ENCODE peak calls at places on chromosome 15, in ten cellular contexts. Q is CD8-positive, alpha-beta T cell; K is upper lobe of right lung; O is left ventricle myocardium inferior; D is HCT116; E is cardiac muscle cell; W is body of pancreas; R is neural progenitor cell; N is astrocyte; V is ovary. I is an unnamed sample. For H3K36me3, the result is how much of the 10 kb centered on the place peaks cover.

GRCh38 chr15:31440754-31441298 is 114.2 kb downstream of the KLF13 start:
- DNase-seq in O (peak), V (peak), D (no peak), R (peak), N (no peak), W (peak), E (peak), Q (no peak), K (peak), I (no peak)

GRCh38 chr15:52651868-52652267 is 27.3 kb downstream of the ATOSA start:
- DNase-seq in K (no peak), W (peak), Q (no peak), O (peak), E (peak), N (peak), V (peak), D (peak), R (peak), I (no peak)

GRCh38 chr15:78047631-78048409 is 29.7 kb downstream of the TBC1D2B start:
- DNase-seq in N (peak), D (no peak), V (no peak), R (no peak), Q (no peak), W (no peak), K (no peak), O (no peak), E (peak), I (no peak)

GRCh38 chr15:52196891-52197290 is 5.7 kb upstream of the GNB5 start:
- DNase-seq in N (no peak), Q (no peak), K (no peak), E (no peak), W (no peak), O (no peak), R (no peak), D (no peak), V (no peak), I (no peak)

GRCh38 chr15:24856397-24857093 is 98.2 kb upstream of the SNRPN start:
- DNase-seq in N (peak), D (no peak), Q (no peak), O (peak), K (no peak), E (peak), W (no peak), R (peak), V (no peak), I (no peak)

GRCh38 chr15:76994971-76995945 is at the start of gene PSTPIP1:
- DNase-seq in Q (peak), O (peak), R (no peak), W (no peak), E (no peak), K (peak), N (no peak), D (no peak), V (peak), I (peak)

GRCh38 chr15:39976291-39977274 is 42.7 kb downstream of the EIF2AK4 start:
- DNase-seq in N (peak), K (peak), O (peak), W (peak), V (peak), D (no peak), R (peak), E (peak), Q (no peak), I (peak)

GRCh38 chr15:50232791-50233190 is 32.7 kb downstream of the HDC start:
- DNase-seq in N (no peak), K (no peak), W (no peak), O (no peak), Q (no peak), V (no peak), R (no peak), D (no peak), E (no peak), I (no peak)

GRCh38 chr15:64622410-64623260 is 152.8 kb downstream of the RBPMS2 start:
- DNase-seq in O (no peak), R (no peak), N (no peak), W (no peak), V (no peak), E (no peak), Q (peak), K (no peak), D (no peak), I (no peak)

GRCh38 chr15:74430510-74430951 is 3.2 kb downstream of the SEMA7A start:
- DNase-seq in D (no peak), E (no peak), O (no peak), V (no peak), N (no peak), R (no peak), Q (no peak), K (no peak), W (no peak), I (no peak)

GRCh38 chr15:81288616-81289015 is 35.3 kb downstream of the STARD5 start:
- DNase-seq in K (no peak), Q (no peak), O (no peak), D (no peak), E (no peak), W (no peak), V (no peak), R (no peak), N (no peak), I (no peak)

GRCh38 chr15:41936649-41937567 is 35.4 kb downstream of the EHD4 start:
- DNase-seq in N (peak), Q (peak), D (no peak), K (no peak), O (no peak), R (no peak), W (no peak), E (no peak), V (no peak), I (no peak)

GRCh38 chr15:61613729-61614128 is 384.6 kb upstream of the RORA start:
- DNase-seq in Q (no peak), K (no peak), V (no peak), R (no peak), D (no peak), N (no peak), W (no peak), E (no peak), O (no peak), I (no peak)

GRCh38 chr15:68994981-68995753 is 19.3 kb upstream of the NOX5 start:
- DNase-seq in V (no peak), E (no peak), D (no peak), N (peak), K (no peak), R (no peak), W (no peak), Q (no peak), O (no peak), I (no peak)

GRCh38 chr15:50145451-50145872 is 26.4 kb upstream of the ATP8B4 start:
- DNase-seq in Q (no peak), K (no peak), W (no peak), O (no peak), R (peak), D (peak), E (peak), V (peak), N (peak), I (peak)

GRCh38 chr15:92097473-92098178 is 244.1 kb downstream of the SLCO3A1 start:
- DNase-seq in Q (peak), V (no peak), D (peak), O (no peak), N (no peak), R (peak), W (peak), E (peak), K (no peak), I (peak)

GRCh38 chr15:68819451-68820204 is 1.1 kb downstream of the ANP32A start:
- DNase-seq in N (peak), V (peak), O (peak), K (peak), R (peak), E (peak), W (peak), Q (no peak), D (no peak), I (peak)

GRCh38 chr15:63843901-63844317 is 10.2 kb upstream of the HERC1 start:
- DNase-seq in V (no peak), O (no peak), E (no peak), K (no peak), Q (no peak), W (no peak), R (no peak), N (peak), D (no peak), I (no peak)

GRCh38 chr15:31266712-31267111 is 59.9 kb upstream of the KLF13 start:
- DNase-seq in E (no peak), R (peak), Q (no peak), W (no peak), D (no peak), V (no peak), O (no peak), K (no peak), N (no peak), I (no peak)

GRCh38 chr15:33135355-33135781 is 59.1 kb downstream of the FMN1 start:
- DNase-seq in W (no peak), Q (no peak), K (no peak), R (no peak), E (no peak), N (peak), V (no peak), O (no peak), D (no peak), I (no peak)

GRCh38 chr15:46442901-46443590 is 808.2 kb downstream of the SQOR start:
- DNase-seq in R (no peak), D (no peak), K (no peak), O (no peak), E (no peak), Q (no peak), N (peak), W (no peak), V (no peak), I (no peak)

GRCh38 chr15:94670436-94671034 is 439.2 kb downstream of the MCTP2 start:
- DNase-seq in W (no peak), E (peak), R (peak), O (no peak), V (no peak), Q (no peak), K (no peak), N (peak), D (peak), I (peak)

GRCh38 chr15:70376929-70377691 is 279.4 kb upstream of the TLE3 start:
- DNase-seq in O (peak), R (peak), W (peak), N (peak), Q (no peak), K (peak), V (peak), D (no peak), E (peak), I (no peak)

GRCh38 chr15:70062321-70062956 is 35.3 kb downstream of the TLE3 start:
- DNase-seq in D (no peak), O (peak), N (peak), E (no peak), R (peak), Q (no peak), W (peak), V (peak), K (peak), I (no peak)

GRCh38 chr15:55796321-55796965 is 53.5 kb upstream of the PRTG start:
- DNase-seq in Q (no peak), R (no peak), D (no peak), V (no peak), O (no peak), W (no peak), N (peak), E (no peak), K (no peak), I (no peak)

GRCh38 chr15:85750319-85750806 is 44.4 kb downstream of the KLHL25 start:
- DNase-seq in K (peak), R (peak), V (peak), E (no peak), W (peak), D (no peak), N (peak), O (peak), Q (no peak), I (no peak)

GRCh38 chr15:85785887-85786777 is 8.6 kb downstream of the KLHL25 start:
- DNase-seq in Q (no peak), V (no peak), N (peak), W (no peak), K (no peak), R (no peak), O (no peak), E (no peak), D (peak), I (no peak)

GRCh38 chr15:46682969-46683791 is 1034.1 kb upstream of the SEMA6D start:
- DNase-seq in R (no peak), V (no peak), D (no peak), N (no peak), Q (no peak), E (no peak), W (no peak), O (no peak), K (no peak), I (no peak)

GRCh38 chr15:22873204-22873701 is 34.8 kb downstream of the NIPA2 start:
- DNase-seq in O (no peak), K (no peak), D (no peak), W (no peak), R (peak), Q (no peak), E (no peak), V (no peak), N (peak), I (no peak)

GRCh38 chr15:99137877-99138276 is 33.0 kb downstream of the SYNM start:
- DNase-seq in N (no peak), W (no peak), E (no peak), O (no peak), Q (no peak), V (no peak), K (no peak), D (no peak), R (no peak), I (no peak)

GRCh38 chr15:81190922-81191507 is 5.7 kb upstream of the IL16 start:
- DNase-seq in R (no peak), E (no peak), O (no peak), K (no peak), W (no peak), V (no peak), Q (no peak), D (no peak), N (no peak), I (no peak)

GRCh38 chr15:85795320-85795668 is 569 bp upstream of the KLHL25 start:
- DNase-seq in D (no peak), O (no peak), N (no peak), V (no peak), Q (no peak), K (no peak), E (no peak), W (no peak), R (no peak), I (no peak)

DNA sequence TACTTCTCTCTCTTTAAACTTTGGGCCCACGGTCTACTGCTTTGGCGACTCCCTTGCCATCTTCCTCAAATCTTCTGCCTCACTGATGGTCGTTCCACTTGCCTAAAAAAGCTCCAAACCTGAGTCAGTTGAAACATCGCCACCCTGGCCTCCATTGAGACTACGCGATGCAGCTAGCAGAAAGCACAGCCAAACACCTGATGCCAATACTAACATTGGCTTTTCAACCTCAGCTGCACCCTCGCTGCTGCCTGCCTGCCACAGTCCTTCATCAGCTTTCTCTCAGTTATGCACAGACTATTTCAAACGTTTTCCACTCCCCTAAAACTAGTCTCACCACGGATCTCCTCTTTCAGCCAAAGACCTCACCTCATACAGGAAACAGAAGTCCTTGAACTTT is 214.2 kb upstream of the TMCO5A start:
- DNase-seq in E (no peak), K (no peak), O (no peak), D (no peak), N (no peak), V (no peak), R (no peak), W (no peak), Q (no peak), I (no peak)
- H3K36me3 ChIP-seq in E (under half), K (under half), O (under half), D (under half), N (under half), V (under half), R (under half), W (under half), Q (under half), I (under half)

DNA sequence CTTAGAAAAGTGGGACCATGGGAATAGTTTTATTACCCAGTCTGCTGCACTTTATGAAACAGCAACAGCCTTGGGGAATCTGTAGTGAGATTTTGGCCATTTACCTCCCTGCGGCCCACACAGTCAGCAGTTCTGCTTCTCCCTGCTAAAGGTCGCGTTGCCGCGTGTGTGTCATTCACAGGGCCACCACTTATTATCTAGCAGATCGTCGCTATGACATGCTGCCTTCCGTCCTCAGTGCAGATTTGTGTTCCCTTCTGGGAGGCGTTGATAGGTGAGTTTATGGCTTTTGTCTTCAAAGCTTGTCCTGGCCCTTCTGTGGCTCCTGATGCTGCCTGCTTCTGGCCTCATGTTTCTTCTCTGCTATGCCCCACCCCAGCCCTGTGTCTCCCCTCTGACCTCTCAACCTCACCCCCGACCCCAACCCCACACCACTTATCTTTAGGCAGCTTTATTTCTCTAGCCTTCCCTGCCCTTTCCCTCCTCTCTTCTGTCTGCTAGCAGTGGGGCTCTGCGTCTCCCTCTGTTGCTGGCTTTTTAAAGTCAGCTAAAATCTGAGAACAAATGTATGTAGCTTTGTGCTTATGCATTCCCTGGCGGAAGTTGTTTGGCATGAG is 30.1 kb downstream of the DIS3L start:
- DNase-seq in W (no peak), R (peak), Q (no peak), E (peak), D (no peak), N (no peak), V (no peak), O (no peak), K (no peak), I (no peak)
- H3K36me3 ChIP-seq in W (under half), R (under half), Q (under half), E (under half), D (half or more), N (under half), V (under half), O (half or more), K (half or more), I (half or more)

GRCh38 chr15:65884511-65884910 is 15.2 kb downstream of the RAB11A start:
- DNase-seq in N (no peak), K (no peak), W (no peak), E (no peak), D (no peak), R (no peak), V (no peak), Q (no peak), O (no peak), I (no peak)
- H3K36me3 ChIP-seq in N (under half), K (half or more), W (under half), E (half or more), D (half or more), R (under half), V (under half), Q (under half), O (half or more), I (half or more)

GRCh38 chr15:90479656-90480055 is 50.1 kb upstream of the CRTC3 start:
- DNase-seq in K (no peak), R (no peak), E (no peak), V (no peak), Q (no peak), O (no peak), N (peak), W (peak), D (peak), I (no peak)

GRCh38 chr15:90482124-90483011 is 47.4 kb upstream of the CRTC3 start:
- DNase-seq in K (no peak), D (peak), N (peak), O (no peak), R (peak), V (peak), Q (peak), W (peak), E (peak), I (peak)

GRCh38 chr15:90478981-90479481 is 50.7 kb upstream of the CRTC3 start:
- DNase-seq in V (no peak), K (no peak), W (peak), R (no peak), Q (no peak), N (peak), O (no peak), E (no peak), D (peak), I (peak)

GRCh38 chr15:90483012-90483307 is 46.8 kb upstream of the CRTC3 start:
- DNase-seq in K (no peak), N (no peak), D (no peak), Q (no peak), R (no peak), W (no peak), E (no peak), V (no peak), O (no peak), I (no peak)

DNA sequence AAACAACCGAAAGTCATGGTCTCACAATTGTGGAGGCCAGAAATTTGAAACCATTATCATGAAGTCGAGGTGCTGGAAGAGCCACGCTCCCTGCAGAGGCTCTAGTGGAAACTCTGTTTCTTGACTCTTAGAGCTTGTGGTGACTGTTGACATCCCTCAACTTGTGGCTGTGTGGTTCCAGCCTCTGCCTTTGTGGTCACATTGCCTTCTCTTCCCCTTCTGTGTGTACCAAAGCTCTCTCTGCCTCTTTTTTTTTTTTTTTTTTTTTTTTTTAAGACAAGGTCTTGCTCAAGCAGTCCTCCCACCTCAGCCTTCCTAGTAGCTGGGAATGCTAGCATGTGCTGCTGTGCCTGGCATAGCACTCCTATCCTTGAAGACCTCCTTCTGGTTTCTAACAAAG is 48.7 kb upstream of the CRTC3 start:
- DNase-seq in D (no peak), N (peak), R (no peak), Q (no peak), E (no peak), O (no peak), V (no peak), W (no peak), K (no peak), I (peak)
- H3K36me3 ChIP-seq in D (under half), N (half or more), R (under half), Q (under half), E (under half), O (half or more), V (under half), W (under half), K (half or more), I (half or more)

GRCh38 chr15:27686376-27686775 is 412.7 kb downstream of the OCA2 start:
- DNase-seq in D (no peak), Q (no peak), O (no peak), W (no peak), E (no peak), V (no peak), K (no peak), R (no peak), N (peak), I (no peak)
- H3K36me3 ChIP-seq in D (under half), Q (under half), O (under half), W (under half), E (under half), V (under half), K (under half), R (under half), N (under half), I (under half)

GRCh38 chr15:57290826-57291225 is 85.5 kb upstream of the CGNL1 start:
- DNase-seq in V (no peak), R (no peak), K (no peak), E (no peak), Q (no peak), W (no peak), D (no peak), N (no peak), O (no peak), I (no peak)

GRCh38 chr15:57286446-57287127 is 89.7 kb upstream of the CGNL1 start:
- DNase-seq in K (no peak), N (no peak), V (no peak), E (peak), W (no peak), O (no peak), D (no peak), R (peak), Q (no peak), I (no peak)

GRCh38 chr15:57288926-57289650 is 87.2 kb upstream of the CGNL1 start:
- DNase-seq in W (no peak), K (no peak), N (no peak), V (no peak), O (no peak), Q (no peak), D (no peak), R (no peak), E (no peak), I (no peak)

GRCh38 chr15:57285386-57285785 is 90.9 kb upstream of the CGNL1 start:
- DNase-seq in W (no peak), N (no peak), R (no peak), D (no peak), O (no peak), E (no peak), K (no peak), Q (no peak), V (no peak), I (no peak)

GRCh38 chr15:57290192-57290591 is 86.1 kb upstream of the CGNL1 start:
- DNase-seq in O (no peak), E (no peak), R (no peak), D (no peak), W (no peak), Q (no peak), N (no peak), K (no peak), V (no peak), I (no peak)
- H3K36me3 ChIP-seq in O (under half), E (under half), R (under half), D (under half), W (under half), Q (under half), N (under half), K (under half), V (under half), I (under half)

I was measured in OCI-LY7.